ENCODE peak calls at places on chromosomes 3 and 15, in six cellular contexts. One of them, this sample, is unnamed.
A peak's percentile ranks its signal among the peaks of the same experiment; 100 is the strongest.

GRCh38 chr3:13017361-13018038 is 55.7 kb downstream of the IQSEC1 start:
- DNase-seq in NCI-H524: no peak
- DNase-seq in SHP77: no peak
- DNase-seq in neural crest cell: no peak
- DNase-seq in psoas muscle: no peak
- DNase-seq in glutamatergic neuron: no peak
- DNase-seq in this sample: no peak

GRCh38 chr3:2655229-2655701 is 454.9 kb downstream of the IL5RA start:
- DNase-seq in psoas muscle: no peak
- DNase-seq in NCI-H524: no peak
- DNase-seq in SHP77: no peak
- DNase-seq in glutamatergic neuron: no peak
- DNase-seq in neural crest cell: no peak
- DNase-seq in this sample: no peak

GRCh38 chr3:185631508-185632206 is 45.6 kb downstream of the SENP2 start:
- DNase-seq in SHP77: no peak
- DNase-seq in neural crest cell: no peak
- DNase-seq in NCI-H524: no peak
- DNase-seq in glutamatergic neuron: no peak
- DNase-seq in psoas muscle: no peak
- DNase-seq in this sample: no peak

GRCh38 chr3:115325539-115325938 is 178.5 kb upstream of the ZBTB20 start:
- DNase-seq in neural crest cell: peak; percentile 22
- DNase-seq in NCI-H524: no peak
- DNase-seq in psoas muscle: no peak
- DNase-seq in SHP77: no peak
- DNase-seq in glutamatergic neuron: no peak
- DNase-seq in this sample: no peak

GRCh38 chr3:8095724-8096123 is 405.9 kb upstream of the LMCD1 start:
- DNase-seq in NCI-H524: peak; percentile 15
- DNase-seq in psoas muscle: no peak
- DNase-seq in glutamatergic neuron: peak; percentile 24
- DNase-seq in SHP77: peak; percentile 44
- DNase-seq in neural crest cell: no peak
- DNase-seq in this sample: no peak

GRCh38 chr15:69509131-69509530 is 56.5 kb downstream of the RPLP1 start:
- DNase-seq in NCI-H524: no peak
- DNase-seq in psoas muscle: no peak
- DNase-seq in glutamatergic neuron: no peak
- DNase-seq in SHP77: no peak
- DNase-seq in neural crest cell: no peak
- DNase-seq in this sample: no peak

GRCh38 chr15:100767002-100767825 is 112.4 kb upstream of the ALDH1A3 start:
- DNase-seq in neural crest cell: no peak
- DNase-seq in SHP77: no peak
- DNase-seq in psoas muscle: peak; percentile 24
- DNase-seq in glutamatergic neuron: no peak
- DNase-seq in NCI-H524: no peak
- DNase-seq in this sample: no peak

GRCh38 chr3:136750209-136750921 is 1.8 kb downstream of the STAG1 start:
- DNase-seq in neural crest cell: no peak
- DNase-seq in glutamatergic neuron: no peak
- DNase-seq in psoas muscle: no peak
- DNase-seq in NCI-H524: peak; percentile 38
- DNase-seq in SHP77: no peak
- DNase-seq in this sample: no peak

GRCh38 chr3:134651347-134652041 is 672 bp upstream of the KY start:
- DNase-seq in psoas muscle: peak; percentile 83
- DNase-seq in SHP77: no peak
- DNase-seq in neural crest cell: no peak
- DNase-seq in glutamatergic neuron: no peak
- DNase-seq in NCI-H524: no peak
- DNase-seq in this sample: peak; percentile 56

GRCh38 chr15:48766196-48766595 is 44.7 kb downstream of the CEP152 start:
- DNase-seq in NCI-H524: no peak
- DNase-seq in glutamatergic neuron: no peak
- DNase-seq in psoas muscle: no peak
- DNase-seq in SHP77: no peak
- DNase-seq in neural crest cell: no peak
- DNase-seq in this sample: no peak

This sample was measured in C1 segment of cervical spinal cord.